ENCODE peak calls at places on chromosomes 16 and 17, in ten cellular contexts. U is SW480; R is germinal center; Z is AG09319; X is Daoy; B is fibroblast of pulmonary artery; T is mesenteric fat pad; L is central memory CD8-positive, alpha-beta T cell; J is K562; C is astrocyte of the spinal cord. K is an unnamed sample.
A peak's percentile ranks its signal among the peaks of the same experiment; 100 is the strongest.

GRCh38 chr16:7518158-7518557 is 185.5 kb downstream of the RBFOX1 start:
- DNase-seq in Z (no peak), J (no peak), X (no peak), R (no peak), T (no peak), C (no peak), U (no peak), B (no peak), L (no peak), K (no peak)

GRCh38 chr17:40499551-40500189 is 1.8 kb downstream of the TNS4 start:
- DNase-seq in B (peak; percentile 80), U (peak; percentile 79), L (no peak), T (no peak), R (no peak), X (peak; percentile 80), C (peak; percentile 73), J (no peak), Z (no peak), K (no peak)

GRCh38 chr16:46972429-46972970 is 974 bp downstream of the DNAJA2 start:
- DNase-seq in X (peak; percentile 4), J (peak; percentile 30), T (no peak), C (peak; percentile 25), Z (no peak), U (peak; percentile 54), R (peak; percentile 45), B (no peak), L (no peak), K (peak; percentile 17)

GRCh38 chr16:88713054-88713453 is 6.8 kb downstream of the CTU2 start:
- DNase-seq in B (no peak), T (no peak), C (no peak), L (no peak), R (no peak), Z (no peak), J (no peak), U (no peak), X (no peak), K (no peak)

GRCh38 chr17:64607862-64608565 is 54.1 kb downstream of the SMURF2 start:
- DNase-seq in B (no peak), Z (no peak), U (no peak), X (no peak), J (no peak), L (no peak), T (no peak), R (no peak), C (peak; percentile 33), K (no peak)

GRCh38 chr17:74690409-74690825 is 22.3 kb downstream of the CD300LF start:
- DNase-seq in T (no peak), U (no peak), X (no peak), C (no peak), B (no peak), Z (no peak), L (no peak), R (no peak), J (no peak), K (no peak)

GRCh38 chr16:9089660-9090059 is 1.8 kb upstream of the HAPSTR1 start:
- DNase-seq in X (no peak), U (no peak), Z (no peak), T (no peak), B (no peak), R (no peak), J (no peak), L (no peak), C (no peak), K (no peak)

GRCh38 chr17:83132251-83133081 is 53.1 kb downstream of the METRNL start:
- DNase-seq in B (no peak), C (no peak), Z (no peak), J (no peak), R (no peak), L (no peak), X (no peak), T (peak; percentile 81), U (no peak), K (no peak)

GRCh38 chr16:64065523-64065922 is 1056.3 kb downstream of the CDH11 start:
- DNase-seq in J (no peak), L (no peak), B (no peak), T (no peak), X (no peak), R (no peak), C (no peak), Z (no peak), U (no peak), K (no peak)

GRCh38 chr17:40177275-40177874 is at the start of gene RAPGEFL1:
- DNase-seq in U (peak; percentile 79), R (peak; percentile 92), L (peak; percentile 48), B (peak; percentile 62), T (peak; percentile 93), Z (no peak), J (peak; percentile 88), X (peak; percentile 77), C (peak; percentile 65), K (peak; percentile 84)

GRCh38 chr17:49862781-49863331 is 15.0 kb upstream of the TAC4 start:
- DNase-seq in C (no peak), B (no peak), X (no peak), U (no peak), T (no peak), R (no peak), L (no peak), Z (no peak), J (no peak), K (no peak)